ENCODE peak calls at places on chromosomes 16 and 17, in five cellular contexts. D is effector CD4-positive, alpha-beta T cell; W is mucosa of descending colon; U is lower lobe of right lung; O is left lung. A is an unnamed sample.

GRCh38 chr17:73394523-73395450 is 83.0 kb upstream of the CDC42EP4 start:
- DNase-seq in D (no peak), W (no peak), U (peak), O (peak), A (no peak)

GRCh38 chr16:2942045-2942444 is 22.0 kb upstream of the KREMEN2 start:
- DNase-seq in D (no peak), W (no peak), U (no peak), O (no peak), A (no peak)

GRCh38 chr16:46884513-46885293 is 541 bp downstream of the GPT2 start:
- DNase-seq in D (no peak), W (peak), U (no peak), O (peak), A (no peak)

GRCh38 chr17:57856792-57857620 is 7.2 kb upstream of the MRPS23 start:
- DNase-seq in D (no peak), W (no peak), U (no peak), O (no peak), A (no peak)

GRCh38 chr17:81967533-81968395 is 6.8 kb upstream of the NOTUM start:
- DNase-seq in D (peak), W (peak), U (peak), O (peak), A (peak)

GRCh38 chr17:49597438-49597837 is 21.8 kb downstream of the NXPH3 start:
- DNase-seq in D (no peak), W (no peak), U (no peak), O (no peak), A (no peak)

GRCh38 chr17:37231882-37232281 is 143.9 kb upstream of the C17orf78 start:
- DNase-seq in D (no peak), W (no peak), U (no peak), O (no peak), A (no peak)

GRCh38 chr17:7438050-7438614 is 1.2 kb upstream of the FGF11 start:
- DNase-seq in D (peak), W (peak), U (peak), O (peak), A (peak)

GRCh38 chr17:28549274-28550132 is 2.9 kb downstream of the UNC119 start:
- DNase-seq in D (peak), W (peak), U (no peak), O (no peak), A (no peak)

GRCh38 chr16:46908540-46909372 is 24.6 kb downstream of the GPT2 start:
- DNase-seq in D (peak), W (no peak), U (no peak), O (no peak), A (no peak)

GRCh38 chr16:14562691-14563491 is 67.2 kb downstream of the PARN start:
- DNase-seq in D (no peak), W (peak), U (no peak), O (no peak), A (no peak)